ENCODE peak calls at places on chromosomes 11 and 22, in five cellular contexts. C is heart left ventricle, V is GM23338, Y is left lung, Z is aorta. L is an unnamed sample. For H3K4me1, the result is how much of the 10 kb centered on the place peaks cover.

GRCh38 chr11:1931326-1931725 is 11.8 kb downstream of the TNNT3 start:
- DNase-seq in Y (peak), Z (peak), V (no peak), C (peak), L (no peak)

GRCh38 chr22:47567741-47568140 is 805.3 kb downstream of the TBC1D22A start:
- DNase-seq in Y (no peak), V (no peak), C (no peak), Z (peak), L (no peak)

GRCh38 chr11:78698612-78699011 is 123.9 kb upstream of the NARS2 start:
- DNase-seq in Y (no peak), V (no peak), C (peak), Z (peak), L (no peak)

GRCh38 chr22:45164217-45165123 is 745 bp downstream of the NUP50 start:
- DNase-seq in C (peak), Y (peak), V (peak), Z (peak), L (peak)

GRCh38 chr11:8192896-8193209 is 24.0 kb upstream of the RIC3 start:
- DNase-seq in Y (no peak), Z (no peak), C (no peak), V (no peak), L (no peak)

GRCh38 chr11:74297484-74297883 is 14.0 kb downstream of the P4HA3 start:
- DNase-seq in V (no peak), Z (no peak), C (no peak), Y (no peak), L (no peak)

GRCh38 chr11:66906077-66906929 is 49.4 kb downstream of the LRFN4 start:
- DNase-seq in C (no peak), Y (no peak), V (no peak), Z (peak), L (no peak)

GRCh38 chr22:28139993-28140392 is 220.9 kb upstream of the PITPNB start:
- DNase-seq in Z (no peak), Y (no peak), V (no peak), C (no peak), L (no peak)

GRCh38 chr11:45273509-45273908 is 12.6 kb downstream of the SYT13 start:
- DNase-seq in V (no peak), C (no peak), Y (no peak), Z (no peak), L (no peak)

GRCh38 chr11:78823588-78823987 is 248.9 kb upstream of the NARS2 start:
- DNase-seq in Y (no peak), Z (no peak), V (no peak), C (no peak), L (no peak)

GRCh38 chr11:130999992-131000770 is 83.9 kb upstream of the SNX19 start:
- DNase-seq in Z (no peak), V (no peak), Y (no peak), C (no peak), L (no peak)

GRCh38 chr11:122046438-122046837 is 69.6 kb downstream of the BLID start:
- DNase-seq in C (no peak), Z (no peak), Y (no peak), V (no peak), L (no peak)

GRCh38 chr11:65291613-65292012 is 23.1 kb upstream of the CDC42EP2 start:
- DNase-seq in Z (peak), Y (no peak), C (no peak), V (no peak), L (no peak)
- H3K4me1 ChIP-seq in Z (under half), Y (under half), C (half or more), V (under half), L (under half)

GRCh38 chr11:119093666-119093950 is 8.0 kb downstream of the DPAGT1 start:
- DNase-seq in V (no peak), Z (no peak), C (no peak), Y (no peak), L (no peak)

GRCh38 chr11:119092880-119093665 is 8.4 kb downstream of the HMBS start:
- DNase-seq in Y (no peak), V (no peak), Z (no peak), C (no peak), L (no peak)

GRCh38 chr11:119093951-119094815 is 7.5 kb downstream of the DPAGT1 start:
- DNase-seq in V (peak), C (peak), Z (peak), Y (peak), L (peak)

GRCh38 chr11:119095066-119095880 is 6.4 kb downstream of the DPAGT1 start:
- DNase-seq in V (peak), Z (peak), C (peak), Y (peak), L (peak)

GRCh38 chr11:119094816-119095065 is 6.9 kb downstream of the DPAGT1 start:
- DNase-seq in V (peak), C (peak), Y (peak), Z (peak), L (peak)
- H3K27ac ChIP-seq in V (peak), C (peak), Y (peak), Z (peak), L (peak)

GRCh38 chr11:19867064-19867463 is 154.4 kb downstream of the NAV2 start:
- DNase-seq in C (no peak), Y (no peak), V (no peak), Z (no peak), L (no peak)

GRCh38 chr11:19869946-19870589 is 157.4 kb downstream of the NAV2 start:
- DNase-seq in Z (no peak), Y (no peak), C (no peak), V (no peak), L (no peak)

GRCh38 chr11:19869466-19869865 is 156.8 kb downstream of the NAV2 start:
- DNase-seq in Y (no peak), Z (no peak), V (no peak), C (no peak), L (no peak)

GRCh38 chr11:19868871-19869270 is 156.2 kb downstream of the NAV2 start:
- DNase-seq in C (no peak), Z (no peak), Y (no peak), V (no peak), L (no peak)

DNA sequence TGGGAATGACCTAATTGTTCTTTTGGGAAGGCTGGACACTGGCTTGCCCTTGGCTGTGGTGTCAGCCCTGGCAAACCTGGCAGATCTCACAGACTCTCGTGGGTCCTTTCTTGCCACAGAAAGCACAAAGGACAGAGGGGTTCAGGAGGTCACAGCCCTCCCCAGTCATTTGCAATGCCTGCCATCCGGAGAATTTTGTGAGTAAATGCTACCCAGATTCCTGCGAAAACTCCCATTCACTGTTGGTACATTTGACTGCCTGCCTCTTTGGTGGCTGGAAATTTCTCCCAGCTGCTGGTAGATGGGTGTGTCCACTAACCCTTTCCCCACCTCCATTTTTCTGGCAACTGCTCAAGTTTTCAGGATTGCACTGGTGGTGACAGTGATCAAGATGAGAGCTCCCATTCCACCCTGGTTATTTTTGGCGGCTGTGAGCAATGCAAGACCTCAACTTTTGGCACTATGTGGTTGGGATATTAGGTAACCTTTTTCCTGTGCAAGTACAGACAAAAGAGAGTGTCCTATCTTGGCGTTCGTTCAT is 155.7 kb downstream of the NAV2 start:
- DNase-seq in Y (no peak), V (peak), Z (no peak), C (peak), L (no peak)
- H3K4me1 ChIP-seq in Y (under half), V (half or more), Z (under half), C (half or more), L (under half)

DNA sequence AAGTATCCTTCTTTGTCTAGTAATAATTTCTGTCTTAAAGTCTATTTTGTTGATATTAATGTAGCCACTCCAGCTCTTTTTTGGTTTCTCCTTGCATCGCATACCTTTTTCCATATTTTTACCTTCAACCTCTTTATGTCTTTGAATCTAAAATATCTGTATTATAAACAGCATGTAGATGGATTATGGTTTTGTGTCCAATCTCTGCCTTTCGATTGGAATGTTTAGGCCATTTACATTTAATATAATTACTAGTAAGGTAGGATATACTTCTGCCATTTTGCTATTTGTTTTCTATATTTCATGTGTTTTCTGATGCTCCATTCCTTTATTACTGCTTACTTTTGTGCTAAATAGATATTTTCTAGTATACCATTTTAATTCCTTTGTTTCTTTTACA is 39.5 kb downstream of the TMPRSS5 start:
- DNase-seq in Z (no peak), Y (no peak), V (no peak), C (no peak), L (no peak)
- H3K27ac ChIP-seq in Z (no peak), Y (no peak), V (no peak), C (no peak), L (no peak)

DNA sequence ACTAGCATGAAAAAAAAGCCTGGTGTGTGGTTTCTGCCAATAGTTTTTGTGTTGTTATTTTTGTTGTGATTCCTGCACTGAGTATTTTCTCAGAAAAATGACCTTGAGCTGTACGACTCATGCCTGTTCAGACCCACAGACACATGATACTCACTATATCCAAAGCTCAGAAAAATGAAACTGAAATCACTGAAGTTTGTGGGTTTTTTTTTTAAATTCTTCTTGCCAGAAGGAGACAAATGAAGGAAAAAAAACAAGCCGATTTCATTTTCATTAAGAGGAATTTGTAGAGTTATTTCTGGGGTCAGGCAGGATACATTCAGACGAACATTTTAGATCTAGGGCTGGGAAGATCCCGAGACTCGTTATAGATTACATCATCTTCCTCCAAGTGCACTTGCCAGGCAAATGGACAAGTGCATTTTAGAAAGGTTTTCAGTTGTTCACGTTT is 60.4 kb downstream of the BMAL1 start:
- DNase-seq in C (no peak), V (no peak), Z (no peak), Y (no peak), L (no peak)
- H3K4me1 ChIP-seq in C (under half), V (under half), Z (under half), Y (under half), L (under half)

GRCh38 chr11:46410021-46410420 is 18.4 kb upstream of the CHRM4 start:
- DNase-seq in V (peak), C (no peak), Y (no peak), Z (no peak), L (no peak)

GRCh38 chr11:46402957-46403902 is 11.7 kb upstream of the CHRM4 start:
- DNase-seq in Z (peak), V (no peak), Y (no peak), C (no peak), L (no peak)

GRCh38 chr11:46407635-46408034 is 16.1 kb upstream of the CHRM4 start:
- DNase-seq in Z (no peak), C (no peak), Y (no peak), V (no peak), L (no peak)

GRCh38 chr11:46404476-46405017 is 13.0 kb upstream of the CHRM4 start:
- DNase-seq in C (no peak), Z (no peak), Y (no peak), V (no peak), L (no peak)

GRCh38 chr11:46408407-46408986 is 16.9 kb upstream of the CHRM4 start:
- DNase-seq in V (no peak), Z (no peak), Y (no peak), C (no peak), L (no peak)
- H3K27ac ChIP-seq in V (no peak), Z (no peak), Y (no peak), C (no peak), L (no peak)

DNA sequence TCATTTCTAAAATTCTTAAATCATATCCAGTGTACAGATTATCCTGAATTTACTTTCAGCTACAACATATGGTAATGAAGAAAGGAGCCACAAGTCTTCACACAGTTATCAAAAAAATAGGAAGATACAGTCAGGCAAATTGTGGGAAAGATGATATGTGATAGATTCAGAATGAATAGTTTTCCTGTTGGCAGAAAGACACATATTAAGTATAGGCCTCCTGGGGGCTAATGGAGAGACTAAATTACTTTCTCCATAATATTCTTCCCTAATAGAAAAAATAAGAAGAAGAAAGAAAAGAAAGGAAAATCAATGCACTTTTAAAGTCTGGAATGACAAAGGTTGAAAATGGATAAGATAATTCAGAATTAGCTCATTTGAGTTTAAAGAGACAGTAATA is 2073.5 kb downstream of the LRRC4C start:
- DNase-seq in Z (no peak), C (no peak), Y (no peak), V (no peak), L (no peak)
- H3K4me1 ChIP-seq in Z (under half), C (under half), Y (under half), V (under half), L (under half)

GRCh38 chr11:87266751-87267150 is 229.0 kb downstream of the TMEM135 start:
- DNase-seq in Y (no peak), C (no peak), Z (no peak), V (no peak), L (no peak)

GRCh38 chr11:87263439-87263838 is 225.7 kb downstream of the TMEM135 start:
- DNase-seq in Z (no peak), C (no peak), V (no peak), Y (no peak), L (no peak)

GRCh38 chr11:87265915-87266314 is 228.2 kb downstream of the TMEM135 start:
- DNase-seq in Y (no peak), Z (no peak), V (no peak), C (no peak), L (no peak)

GRCh38 chr11:87265132-87265531 is 227.4 kb downstream of the TMEM135 start:
- DNase-seq in Y (no peak), Z (no peak), C (no peak), V (no peak), L (no peak)

GRCh38 chr11:87263979-87264378 is 226.2 kb downstream of the TMEM135 start:
- DNase-seq in V (no peak), Z (no peak), Y (no peak), C (no peak), L (no peak)
- H3K27ac ChIP-seq in V (no peak), Z (no peak), Y (no peak), C (no peak), L (no peak)

GRCh38 chr22:24501366-24502005 is 6.4 kb downstream of the UPB1 start:
- DNase-seq in V (no peak), Z (no peak), C (no peak), Y (no peak), L (no peak)

GRCh38 chr22:24503137-24503850 is 8.2 kb downstream of the UPB1 start:
- DNase-seq in C (peak), Z (no peak), V (peak), Y (no peak), L (no peak)

GRCh38 chr22:24500251-24500820 is 5.2 kb downstream of the UPB1 start:
- DNase-seq in V (no peak), Y (no peak), Z (no peak), C (no peak), L (no peak)

GRCh38 chr22:24503851-24504170 is 8.7 kb downstream of the UPB1 start:
- DNase-seq in Y (no peak), Z (no peak), V (no peak), C (no peak), L (no peak)

DNA sequence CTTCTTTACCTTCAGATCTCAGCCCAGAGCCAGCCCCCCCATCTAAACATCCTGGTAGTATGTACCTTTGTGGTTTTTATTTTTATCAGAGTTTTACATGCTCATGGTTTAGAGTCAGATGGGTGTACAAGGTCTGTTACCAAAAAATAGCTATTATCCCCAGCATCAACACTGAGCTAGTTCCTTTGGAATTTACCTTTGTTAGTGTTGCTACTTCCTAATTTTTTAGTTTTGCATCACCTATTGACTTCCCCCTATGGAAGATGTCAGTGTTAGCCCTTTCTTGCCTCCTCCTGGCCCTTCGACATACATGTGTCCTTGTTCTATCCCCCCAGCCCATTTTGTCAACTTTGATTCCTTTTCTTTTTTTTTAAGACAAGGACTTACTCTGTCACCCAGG is 7.4 kb downstream of the UPB1 start:
- DNase-seq in C (no peak), Z (no peak), Y (no peak), V (no peak), L (no peak)
- H3K4me1 ChIP-seq in C (under half), Z (under half), Y (under half), V (under half), L (under half)

DNA sequence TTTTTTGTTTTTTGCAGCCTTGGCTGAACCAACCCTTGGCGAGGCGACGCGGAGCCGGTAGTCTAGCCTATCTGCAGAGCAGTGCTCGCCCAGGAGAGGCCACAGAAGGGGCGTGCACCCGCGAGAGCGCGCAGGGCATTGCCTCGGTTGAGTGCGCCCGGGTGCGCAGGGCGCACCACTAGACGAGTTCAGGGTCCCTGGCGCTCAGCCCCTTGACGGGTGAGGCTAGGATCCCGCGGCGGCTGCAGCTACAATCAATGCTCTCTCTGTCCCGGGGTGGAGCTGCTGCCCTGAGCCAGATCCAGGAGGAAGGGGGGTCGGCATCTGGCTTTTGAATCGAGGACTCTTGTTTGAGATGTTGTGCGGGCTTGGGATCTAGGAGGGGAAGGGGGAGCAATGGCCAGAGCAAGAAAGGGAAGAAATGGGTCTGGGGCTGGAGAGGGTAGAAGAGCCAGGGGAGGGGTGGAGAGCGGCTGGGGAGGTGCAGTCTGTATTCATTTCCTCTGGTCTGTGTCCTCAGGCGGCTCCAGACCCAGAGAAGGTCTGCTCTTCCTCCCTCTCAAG is 949 bp downstream of the THY1 start:
- DNase-seq in Y (no peak), V (peak), C (no peak), Z (no peak), L (no peak)
- H3K27ac ChIP-seq in Y (no peak), V (peak), C (peak), Z (no peak), L (no peak)

L was measured in pancreas.